ENCODE peak calls at places on chromosomes 12 and 14, in four cellular contexts. One of them, this sample, is unnamed.

GRCh38 chr14:92651793-92652382 is 96.5 kb downstream of the LGMN start:
- DNase-seq in BJ: no peak
- DNase-seq in pancreas: no peak
- DNase-seq in brain microvascular endothelial cell: no peak
- DNase-seq in this sample: peak; percentile 95

GRCh38 chr12:93104535-93104934 is 175.4 kb upstream of the EEA1 start:
- DNase-seq in brain microvascular endothelial cell: no peak
- DNase-seq in pancreas: no peak
- DNase-seq in BJ: no peak
- DNase-seq in this sample: no peak

GRCh38 chr12:80045594-80045993 is 53.7 kb upstream of the OTOGL start:
- DNase-seq in BJ: peak; percentile 43
- DNase-seq in brain microvascular endothelial cell: no peak
- DNase-seq in pancreas: no peak
- DNase-seq in this sample: no peak

GRCh38 chr12:6608592-6609311 is 1.6 kb upstream of the CHD4 start:
- DNase-seq in BJ: no peak
- DNase-seq in pancreas: peak; percentile 42
- DNase-seq in brain microvascular endothelial cell: no peak
- DNase-seq in this sample: peak; percentile 83

GRCh38 chr14:44960146-44960545 is 1.6 kb downstream of the KLHL28 start:
- DNase-seq in BJ: no peak
- DNase-seq in brain microvascular endothelial cell: no peak
- DNase-seq in pancreas: no peak
- DNase-seq in this sample: no peak

GRCh38 chr14:20440465-20440864 is 4.5 kb upstream of the KLHL33 start:
- DNase-seq in pancreas: no peak
- DNase-seq in brain microvascular endothelial cell: no peak
- DNase-seq in BJ: no peak
- DNase-seq in this sample: no peak

GRCh38 chr12:64916431-64916830 is 92.0 kb downstream of the TBC1D30 start:
- DNase-seq in BJ: no peak
- DNase-seq in pancreas: no peak
- DNase-seq in brain microvascular endothelial cell: no peak
- DNase-seq in this sample: no peak

GRCh38 chr12:114213055-114213561 is 192.8 kb downstream of the TBX5 start:
- DNase-seq in BJ: no peak
- DNase-seq in pancreas: no peak
- DNase-seq in brain microvascular endothelial cell: no peak
- DNase-seq in this sample: no peak

GRCh38 chr12:54394281-54394719 is 9.8 kb upstream of the ZNF385A start:
- DNase-seq in pancreas: peak; percentile 47
- DNase-seq in brain microvascular endothelial cell: peak; percentile 35
- DNase-seq in BJ: no peak
- DNase-seq in this sample: no peak

GRCh38 chr12:96359328-96359727 is 40.9 kb downstream of the CDK17 start:
- DNase-seq in pancreas: no peak
- DNase-seq in BJ: no peak
- DNase-seq in brain microvascular endothelial cell: no peak
- DNase-seq in this sample: no peak

GRCh38 chr12:121279507-121279915 is 17.0 kb downstream of the CAMKK2 start:
- DNase-seq in BJ: no peak
- DNase-seq in pancreas: peak; percentile 37
- DNase-seq in brain microvascular endothelial cell: no peak
- DNase-seq in this sample: peak; percentile 87

GRCh38 chr12:47892819-47893218 is 12.0 kb downstream of the VDR start:
- DNase-seq in BJ: no peak
- DNase-seq in brain microvascular endothelial cell: no peak
- DNase-seq in pancreas: no peak
- DNase-seq in this sample: no peak

GRCh38 chr14:100069161-100069800 is 4.1 kb downstream of the EVL start:
- DNase-seq in BJ: no peak
- DNase-seq in pancreas: no peak
- DNase-seq in brain microvascular endothelial cell: no peak
- DNase-seq in this sample: no peak

GRCh38 chr12:18718462-18718861 is 19.4 kb downstream of the PLCZ1 start:
- DNase-seq in pancreas: no peak
- DNase-seq in brain microvascular endothelial cell: no peak
- DNase-seq in BJ: no peak
- DNase-seq in this sample: no peak

GRCh38 chr14:91249841-91250616 is 5.5 kb upstream of the GPR68 start:
- DNase-seq in brain microvascular endothelial cell: no peak
- DNase-seq in pancreas: no peak
- DNase-seq in BJ: no peak
- DNase-seq in this sample: peak; percentile 44

GRCh38 chr14:42965512-42965911 is 1358.8 kb downstream of the LRFN5 start:
- DNase-seq in brain microvascular endothelial cell: no peak
- DNase-seq in pancreas: no peak
- DNase-seq in BJ: no peak
- DNase-seq in this sample: no peak

GRCh38 chr12:66648336-66648735 is 30.5 kb downstream of the GRIP1 start:
- DNase-seq in pancreas: no peak
- DNase-seq in brain microvascular endothelial cell: no peak
- DNase-seq in BJ: no peak
- DNase-seq in this sample: no peak

GRCh38 chr12:59041241-59042121 is 121.2 kb upstream of the LRIG3 start:
- DNase-seq in brain microvascular endothelial cell: peak; percentile 60
- DNase-seq in BJ: peak; percentile 85
- DNase-seq in pancreas: no peak
- DNase-seq in this sample: no peak

GRCh38 chr14:37546621-37547447 is 48.2 kb downstream of the FOXA1 start:
- DNase-seq in pancreas: no peak
- DNase-seq in brain microvascular endothelial cell: peak; percentile 11
- DNase-seq in BJ: peak; percentile 22
- DNase-seq in this sample: no peak

GRCh38 chr14:37539992-37540391 is 55.1 kb downstream of the FOXA1 start:
- DNase-seq in pancreas: no peak
- DNase-seq in BJ: no peak
- DNase-seq in brain microvascular endothelial cell: no peak
- DNase-seq in this sample: no peak

GRCh38 chr14:37544407-37544806 is 50.6 kb downstream of the FOXA1 start:
- DNase-seq in BJ: no peak
- DNase-seq in pancreas: no peak
- DNase-seq in brain microvascular endothelial cell: no peak
- DNase-seq in this sample: no peak

GRCh38 chr14:37550511-37550910 is 44.5 kb downstream of the FOXA1 start:
- DNase-seq in BJ: peak; percentile 78
- DNase-seq in brain microvascular endothelial cell: no peak
- DNase-seq in pancreas: no peak
- DNase-seq in this sample: no peak

GRCh38 chr14:37545174-37545573 is 49.9 kb downstream of the FOXA1 start:
- DNase-seq in pancreas: no peak
- DNase-seq in BJ: no peak
- DNase-seq in brain microvascular endothelial cell: no peak
- DNase-seq in this sample: no peak
- TF ChIP-seq CTCF in pancreas: no peak
- TF ChIP-seq CTCF in BJ: no peak
- TF ChIP-seq CTCF in brain microvascular endothelial cell: no peak
- TF ChIP-seq CTCF in this sample: no peak

DNA sequence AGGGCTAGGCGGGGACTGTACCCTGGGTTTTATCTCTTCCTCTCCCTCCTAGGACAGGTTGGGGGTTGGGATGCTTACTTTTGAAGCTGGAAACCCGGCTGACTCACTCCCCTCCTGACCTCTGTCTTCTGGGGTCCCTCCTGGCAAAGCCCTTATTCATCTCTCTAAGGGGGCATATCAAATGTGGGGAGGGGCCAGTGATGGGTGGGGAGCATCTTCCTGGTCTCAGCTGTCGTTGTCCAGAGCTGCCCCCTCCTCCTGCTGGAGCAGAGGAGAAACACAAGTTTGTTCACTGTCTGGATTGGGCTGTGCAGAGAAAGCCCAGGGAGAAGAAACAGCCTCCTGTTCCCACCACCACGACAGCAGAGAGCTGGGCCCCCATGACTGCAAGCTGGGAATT is 85.8 kb downstream of the TNFAIP2 start:
- DNase-seq in brain microvascular endothelial cell: no peak
- DNase-seq in pancreas: no peak
- DNase-seq in BJ: no peak
- DNase-seq in this sample: no peak
- TF ChIP-seq CTCF in brain microvascular endothelial cell: peak; percentile 33
- TF ChIP-seq CTCF in pancreas: no peak
- TF ChIP-seq CTCF in BJ: peak; percentile 47
- TF ChIP-seq CTCF in this sample: no peak

GRCh38 chr12:53185582-53186153 is 4.9 kb upstream of the CSAD start:
- DNase-seq in BJ: no peak
- DNase-seq in brain microvascular endothelial cell: no peak
- DNase-seq in pancreas: no peak
- DNase-seq in this sample: no peak

GRCh38 chr12:53184828-53185227 is 4.1 kb upstream of the CSAD start:
- DNase-seq in pancreas: no peak
- DNase-seq in brain microvascular endothelial cell: no peak
- DNase-seq in BJ: no peak
- DNase-seq in this sample: no peak

GRCh38 chr12:53187145-53187899 is 6.6 kb upstream of the CSAD start:
- DNase-seq in BJ: no peak
- DNase-seq in brain microvascular endothelial cell: no peak
- DNase-seq in pancreas: no peak
- DNase-seq in this sample: no peak

GRCh38 chr12:53190108-53190729 is 9.5 kb upstream of the CSAD start:
- DNase-seq in brain microvascular endothelial cell: peak; percentile 57
- DNase-seq in BJ: no peak
- DNase-seq in pancreas: peak; percentile 70
- DNase-seq in this sample: no peak

DNA sequence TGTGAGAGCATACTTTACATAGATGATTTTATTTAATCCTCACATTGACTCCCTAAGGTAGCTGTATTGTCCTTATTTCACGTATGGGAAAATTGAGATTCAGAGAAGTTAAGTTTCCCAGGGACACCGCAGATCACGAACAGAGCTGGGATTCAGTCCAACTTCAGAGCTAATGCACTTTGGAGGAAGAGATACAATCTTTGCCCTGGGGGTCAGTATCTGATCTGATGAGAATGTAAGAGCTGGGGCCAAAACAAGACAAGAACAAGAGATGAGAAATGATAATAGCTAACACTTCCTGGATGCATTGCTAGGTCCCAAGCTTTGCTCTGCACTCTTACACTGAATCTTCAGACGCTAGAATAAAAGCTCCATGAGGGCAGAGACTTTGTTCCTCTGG is 6.0 kb upstream of the CSAD start:
- DNase-seq in pancreas: no peak
- DNase-seq in brain microvascular endothelial cell: no peak
- DNase-seq in BJ: no peak
- DNase-seq in this sample: no peak
- TF ChIP-seq CTCF in pancreas: no peak
- TF ChIP-seq CTCF in brain microvascular endothelial cell: no peak
- TF ChIP-seq CTCF in BJ: no peak
- TF ChIP-seq CTCF in this sample: no peak

GRCh38 chr14:29802211-29802610 is 125.4 kb downstream of the PRKD1 start:
- DNase-seq in brain microvascular endothelial cell: no peak
- DNase-seq in BJ: no peak
- DNase-seq in pancreas: no peak
- DNase-seq in this sample: no peak

GRCh38 chr14:29803045-29803444 is 124.6 kb downstream of the PRKD1 start:
- DNase-seq in pancreas: no peak
- DNase-seq in brain microvascular endothelial cell: no peak
- DNase-seq in BJ: no peak
- DNase-seq in this sample: no peak

GRCh38 chr14:29799718-29800117 is 127.9 kb downstream of the PRKD1 start:
- DNase-seq in brain microvascular endothelial cell: no peak
- DNase-seq in pancreas: no peak
- DNase-seq in BJ: no peak
- DNase-seq in this sample: no peak

GRCh38 chr14:29798776-29799175 is 128.9 kb downstream of the PRKD1 start:
- DNase-seq in BJ: no peak
- DNase-seq in pancreas: no peak
- DNase-seq in brain microvascular endothelial cell: no peak
- DNase-seq in this sample: no peak

DNA sequence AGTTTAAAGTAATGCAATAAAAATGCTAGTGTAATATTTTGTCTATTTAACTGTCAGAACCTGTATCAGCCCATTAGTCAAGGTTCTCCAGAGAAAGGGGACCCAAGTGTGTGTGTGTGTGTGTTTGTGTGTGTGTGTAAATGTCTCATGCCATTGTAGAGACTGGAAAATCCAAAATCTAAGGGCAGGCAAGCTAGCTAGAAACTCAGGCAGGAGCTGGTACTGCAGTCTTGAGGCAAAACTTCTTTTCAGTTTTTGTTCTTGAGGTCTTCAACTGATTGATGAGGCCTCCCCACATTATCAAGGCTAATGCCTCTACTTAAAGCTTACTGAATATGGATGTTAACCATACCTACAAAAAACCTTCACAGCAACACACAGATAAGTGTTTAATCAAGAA is 126.7 kb downstream of the PRKD1 start:
- DNase-seq in pancreas: no peak
- DNase-seq in brain microvascular endothelial cell: no peak
- DNase-seq in BJ: no peak
- DNase-seq in this sample: no peak
- TF ChIP-seq CTCF in pancreas: no peak
- TF ChIP-seq CTCF in brain microvascular endothelial cell: peak; percentile 49
- TF ChIP-seq CTCF in BJ: no peak
- TF ChIP-seq CTCF in this sample: no peak

GRCh38 chr12:56932867-56933266 is 1.3 kb downstream of the SDR9C7 start:
- DNase-seq in BJ: no peak
- DNase-seq in brain microvascular endothelial cell: no peak
- DNase-seq in pancreas: no peak
- DNase-seq in this sample: no peak
- TF ChIP-seq CTCF in BJ: no peak
- TF ChIP-seq CTCF in brain microvascular endothelial cell: no peak
- TF ChIP-seq CTCF in pancreas: no peak
- TF ChIP-seq CTCF in this sample: no peak

GRCh38 chr14:103185051-103186027 is 62.1 kb downstream of the TNFAIP2 start:
- DNase-seq in pancreas: no peak
- DNase-seq in BJ: no peak
- DNase-seq in brain microvascular endothelial cell: no peak
- DNase-seq in this sample: no peak
- TF ChIP-seq CTCF in pancreas: peak; percentile 57
- TF ChIP-seq CTCF in BJ: peak; percentile 61
- TF ChIP-seq CTCF in brain microvascular endothelial cell: peak; percentile 57
- TF ChIP-seq CTCF in this sample: peak; percentile 66

GRCh38 chr12:71533703-71534102 is 94.1 kb downstream of the LGR5 start:
- DNase-seq in BJ: no peak
- DNase-seq in brain microvascular endothelial cell: no peak
- DNase-seq in pancreas: no peak
- DNase-seq in this sample: no peak
- TF ChIP-seq CTCF in BJ: no peak
- TF ChIP-seq CTCF in brain microvascular endothelial cell: no peak
- TF ChIP-seq CTCF in pancreas: no peak
- TF ChIP-seq CTCF in this sample: no peak

DNA sequence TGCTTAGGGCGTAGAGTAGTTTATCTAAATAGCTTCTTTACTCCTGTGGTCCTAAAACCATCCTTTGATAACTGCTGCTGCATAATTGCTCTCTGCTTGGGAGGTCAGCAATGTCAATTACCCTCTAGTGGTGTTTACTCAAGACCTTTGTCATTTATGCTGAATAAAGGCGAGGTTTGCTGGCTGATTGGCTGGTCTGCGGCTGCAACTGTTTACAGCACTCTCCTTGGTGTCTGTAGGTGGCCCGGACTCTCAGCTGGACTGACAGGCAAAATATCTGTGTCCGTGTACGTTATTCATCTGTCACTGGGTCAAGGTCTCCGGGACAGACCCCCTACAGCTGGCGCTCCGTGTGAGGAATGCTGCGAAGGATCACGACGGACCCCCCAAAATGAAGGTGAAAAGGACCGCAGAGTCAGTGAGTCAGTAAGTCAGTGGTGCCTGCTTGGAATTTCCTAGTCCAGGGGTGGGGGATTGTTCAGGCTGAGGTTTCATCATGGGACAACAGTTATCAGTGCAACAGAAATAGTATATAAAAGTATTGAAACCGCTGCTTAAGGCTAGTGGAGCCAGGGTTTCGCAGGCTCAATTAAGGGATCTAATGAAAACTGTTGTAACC is 253.3 kb upstream of the DIO2 start:
- DNase-seq in BJ: no peak
- DNase-seq in brain microvascular endothelial cell: no peak
- DNase-seq in pancreas: no peak
- DNase-seq in this sample: no peak
- TF ChIP-seq CTCF in BJ: no peak
- TF ChIP-seq CTCF in brain microvascular endothelial cell: no peak
- TF ChIP-seq CTCF in pancreas: no peak
- TF ChIP-seq CTCF in this sample: no peak